ENCODE peak calls at places on chromosome 15, in four cellular contexts. V is fibroblast of lung, Z is hepatocyte, H is body of pancreas. Y is an unnamed sample. For H3K9me3 and H3K36me3, the result is how much of the 10 kb centered on the place peaks cover.

GRCh38 chr15:97101572-97101971 is 771.1 kb downstream of the NR2F2 start:
- DNase-seq in H (no peak), Z (no peak), V (no peak), Y (no peak)

GRCh38 chr15:79967331-79968182 is 3.4 kb downstream of the BCL2A1 start:
- DNase-seq in V (no peak), Z (no peak), H (no peak), Y (no peak)

GRCh38 chr15:96052572-96053038 is 277.9 kb upstream of the NR2F2 start:
- DNase-seq in Z (peak), V (no peak), H (no peak), Y (no peak)

GRCh38 chr15:39578851-39579486 is 1.9 kb upstream of the THBS1 start:
- DNase-seq in H (no peak), V (peak), Z (no peak), Y (no peak)

GRCh38 chr15:47429376-47429775 is 287.9 kb upstream of the SEMA6D start:
- DNase-seq in H (no peak), V (no peak), Z (no peak), Y (no peak)

GRCh38 chr15:100256985-100257650 is 84.7 kb downstream of the ADAMTS17 start:
- DNase-seq in Z (no peak), V (no peak), H (no peak), Y (no peak)

GRCh38 chr15:68930268-68931022 is at the start of gene SPESP1:
- DNase-seq in H (peak), Z (no peak), V (peak), Y (peak)

GRCh38 chr15:27339138-27339537 is 368.2 kb downstream of the GABRG3 start:
- DNase-seq in Z (no peak), V (no peak), H (no peak), Y (no peak)

GRCh38 chr15:53454843-53455721 is 304.4 kb downstream of the WDR72 start:
- DNase-seq in Z (peak), H (no peak), V (no peak), Y (no peak)

GRCh38 chr15:59791646-59792208 is 102.6 kb upstream of the BNIP2 start:
- DNase-seq in H (no peak), Z (no peak), V (no peak), Y (no peak)

GRCh38 chr15:99425666-99426301 is 140.0 kb upstream of the MEF2A start:
- DNase-seq in Z (no peak), H (no peak), V (no peak), Y (peak)

DNA sequence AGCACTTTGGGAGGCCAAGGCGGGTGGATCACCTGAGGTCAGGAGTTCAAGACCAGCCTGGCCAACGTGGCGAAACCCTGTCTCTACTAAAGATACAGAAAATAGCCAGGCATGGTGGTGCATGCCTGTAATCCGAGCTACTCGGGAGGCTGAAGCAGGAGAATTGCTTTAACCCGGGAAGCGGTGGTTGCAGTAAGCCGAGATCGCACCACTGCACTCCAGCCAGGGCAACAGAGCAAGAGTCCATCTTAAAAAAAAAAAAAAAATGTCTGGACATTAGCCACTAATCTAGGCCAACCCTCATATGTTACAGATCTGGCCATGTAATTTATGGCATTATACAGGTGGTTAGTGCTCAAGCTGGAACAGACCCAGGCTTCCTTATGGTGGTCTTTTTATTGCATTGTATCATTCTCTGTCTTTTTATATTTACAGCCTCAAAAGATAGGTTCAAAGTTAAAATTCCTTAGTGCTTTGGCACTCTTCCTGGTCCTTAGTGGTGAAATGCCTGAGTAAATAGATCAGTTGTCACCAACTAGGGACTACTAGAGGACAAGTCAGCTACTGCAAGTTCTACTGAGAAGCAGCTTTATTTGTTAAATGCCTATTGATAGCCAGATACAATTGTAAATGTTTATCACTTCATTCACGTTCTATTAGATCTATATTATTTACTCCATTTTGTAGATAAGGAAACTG is 16.0 kb downstream of the STARD9 start:
- DNase-seq in Z (peak), H (no peak), V (peak), Y (no peak)
- TF ChIP-seq CTCF in Z (peak), H (peak), V (peak), Y (peak)

GRCh38 chr15:90420488-90420850 is 32.4 kb downstream of the IQGAP1 start:
- DNase-seq in H (no peak), V (no peak), Z (no peak), Y (no peak)

GRCh38 chr15:90418627-90419026 is 30.6 kb downstream of the IQGAP1 start:
- DNase-seq in V (no peak), H (no peak), Z (no peak), Y (no peak)

GRCh38 chr15:90419202-90419601 is 31.2 kb downstream of the IQGAP1 start:
- DNase-seq in Z (no peak), V (no peak), H (no peak), Y (no peak)

GRCh38 chr15:90421527-90421926 is 33.5 kb downstream of the IQGAP1 start:
- DNase-seq in Z (no peak), H (no peak), V (no peak), Y (no peak)

GRCh38 chr15:90419738-90420487 is 31.9 kb downstream of the IQGAP1 start:
- DNase-seq in H (no peak), Z (peak), V (peak), Y (no peak)
- H3K9me3 ChIP-seq in H (under half), Z (under half), V (under half), Y (under half)

GRCh38 chr15:92583311-92584034 is 72.1 kb downstream of the FAM174B start:
- DNase-seq in V (no peak), H (no peak), Z (no peak), Y (no peak)

GRCh38 chr15:92584105-92584504 is 71.5 kb downstream of the FAM174B start:
- DNase-seq in H (no peak), V (no peak), Z (no peak), Y (no peak)

GRCh38 chr15:92582206-92582605 is 73.4 kb downstream of the FAM174B start:
- DNase-seq in H (no peak), V (no peak), Z (no peak), Y (no peak)

GRCh38 chr15:92586930-92587329 is 68.6 kb downstream of the FAM174B start:
- DNase-seq in H (no peak), Z (no peak), V (no peak), Y (no peak)

GRCh38 chr15:92586383-92586910 is 69.1 kb downstream of the FAM174B start:
- DNase-seq in H (no peak), V (no peak), Z (no peak), Y (no peak)
- H3K36me3 ChIP-seq in H (under half), V (under half), Z (under half), Y (under half)

DNA sequence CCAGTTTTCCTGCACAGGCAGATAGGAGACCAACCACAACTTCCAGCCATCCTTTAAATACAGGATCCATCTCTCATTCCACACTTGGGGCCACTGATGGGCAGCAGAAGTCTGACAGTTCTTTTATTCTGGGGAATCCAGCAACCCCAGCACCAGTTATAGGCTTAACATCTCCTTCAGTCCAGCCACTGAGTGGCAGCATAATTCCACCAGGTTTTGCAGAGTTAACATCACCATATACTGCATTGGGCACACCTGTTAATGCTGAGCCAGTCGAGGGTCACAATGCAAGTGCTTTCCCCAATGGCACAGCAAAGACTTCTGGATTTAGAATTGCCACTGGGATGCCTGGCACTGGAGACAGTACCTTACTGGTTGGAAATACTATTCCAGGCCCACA is 2.9 kb downstream of the NPAP1 start:
- DNase-seq in V (no peak), Z (no peak), H (no peak), Y (no peak)
- TF ChIP-seq CTCF in V (no peak), Z (no peak), H (no peak), Y (no peak)

Y was measured in mucosa of descending colon.